ENCODE peak calls at places on chromosomes 3 and 15, in eight cellular contexts. C is astrocyte, X is COR-L47, G is activated gamma-delta T cell treated with Interleukin-2 at 50 U/mL for 16 hours, B is H9, M is heart right ventricle, J is astrocyte of the cerebellum, H is chondrocyte. W is an unnamed sample.

GRCh38 chr3:113354307-113354706 is 87.0 kb downstream of the CFAP44 start:
- DNase-seq in B (no peak), H (no peak), X (no peak), C (no peak), J (no peak), G (no peak), M (no peak), W (no peak)

GRCh38 chr3:40679289-40679688 is 154.5 kb downstream of the ZNF621 start:
- DNase-seq in G (no peak), B (no peak), J (no peak), M (no peak), H (no peak), X (no peak), C (no peak), W (no peak)

GRCh38 chr15:99174567-99174966 is 69.7 kb downstream of the SYNM start:
- DNase-seq in C (no peak), H (no peak), J (no peak), G (no peak), X (no peak), B (no peak), M (peak), W (no peak)

GRCh38 chr3:169541528-169541927 is 122.0 kb downstream of the MECOM start:
- DNase-seq in X (no peak), H (no peak), M (peak), J (no peak), C (no peak), B (no peak), G (no peak), W (no peak)

GRCh38 chr3:126033765-126034164 is 50.2 kb downstream of the SLC41A3 start:
- DNase-seq in B (no peak), J (no peak), X (no peak), G (no peak), C (no peak), H (no peak), M (no peak), W (no peak)

GRCh38 chr3:169041677-169042171 is 621.8 kb downstream of the MECOM start:
- DNase-seq in C (peak), G (no peak), H (no peak), B (no peak), J (peak), M (no peak), X (peak), W (no peak)

GRCh38 chr3:127204841-127205582 is 12.1 kb downstream of the PRR23E start:
- DNase-seq in J (no peak), G (no peak), B (peak), C (no peak), M (no peak), X (no peak), H (no peak), W (no peak)

GRCh38 chr3:36496734-36497133 is 116.4 kb downstream of the STAC start:
- DNase-seq in M (no peak), J (peak), H (no peak), C (peak), X (no peak), G (no peak), B (no peak), W (no peak)

GRCh38 chr3:149790698-149791097 is 1.7 kb downstream of the ANKUB1 start:
- DNase-seq in G (no peak), C (no peak), X (no peak), M (no peak), B (no peak), H (no peak), J (no peak), W (no peak)

GRCh38 chr3:195200010-195200822 is 70.7 kb downstream of the XXYLT1 start:
- DNase-seq in G (no peak), X (no peak), C (no peak), H (no peak), J (no peak), B (no peak), M (no peak), W (no peak)

GRCh38 chr3:57556459-57557087 is 499 bp downstream of the PDE12 start:
- DNase-seq in B (no peak), G (no peak), H (no peak), M (peak), C (peak), X (no peak), J (no peak), W (peak)

GRCh38 chr3:9088431-9089353 is 125.4 kb upstream of the RAD18 start:
- DNase-seq in G (no peak), X (no peak), C (peak), J (peak), B (no peak), H (no peak), M (no peak), W (no peak)

GRCh38 chr3:40615110-40615915 is 90.6 kb downstream of the ZNF621 start:
- DNase-seq in C (no peak), M (no peak), X (peak), B (peak), H (no peak), J (no peak), G (no peak), W (no peak)

GRCh38 chr3:148727242-148727641 is 29.5 kb downstream of the AGTR1 start:
- DNase-seq in C (no peak), M (no peak), J (no peak), B (peak), G (no peak), H (no peak), X (peak), W (no peak)

W was measured in CD4-positive, CD25-positive, alpha-beta regulatory T cell.